ENCODE peak calls at places on chromosomes 2 and 18, in six cellular contexts. One of them, this sample, is unnamed.

GRCh38 chr2:105604938-105605337 is 139.8 kb upstream of the NCK2 start:
- DNase-seq in brain microvascular endothelial cell: no peak
- DNase-seq in NB4: no peak
- DNase-seq in dorsolateral prefrontal cortex: no peak
- DNase-seq in WERI-Rb-1: no peak
- DNase-seq in A549: no peak
- DNase-seq in this sample: no peak

GRCh38 chr2:212379103-212379502 is 159.5 kb downstream of the ERBB4 start:
- DNase-seq in brain microvascular endothelial cell: no peak
- DNase-seq in NB4: no peak
- DNase-seq in dorsolateral prefrontal cortex: no peak
- DNase-seq in WERI-Rb-1: no peak
- DNase-seq in A549: no peak
- DNase-seq in this sample: no peak

GRCh38 chr2:169087757-169088379 is 18.5 kb downstream of the DHRS9 start:
- DNase-seq in brain microvascular endothelial cell: no peak
- DNase-seq in NB4: peak
- DNase-seq in dorsolateral prefrontal cortex: no peak
- DNase-seq in WERI-Rb-1: no peak
- DNase-seq in A549: no peak
- DNase-seq in this sample: no peak

GRCh38 chr2:170276926-170277571 is 99.1 kb downstream of the MYO3B start:
- DNase-seq in brain microvascular endothelial cell: no peak
- DNase-seq in NB4: peak
- DNase-seq in dorsolateral prefrontal cortex: no peak
- DNase-seq in WERI-Rb-1: no peak
- DNase-seq in A549: no peak
- DNase-seq in this sample: no peak

GRCh38 chr2:159549234-159549633 is 67.1 kb downstream of the BAZ2B start:
- DNase-seq in brain microvascular endothelial cell: peak
- DNase-seq in NB4: peak
- DNase-seq in dorsolateral prefrontal cortex: no peak
- DNase-seq in WERI-Rb-1: no peak
- DNase-seq in A549: no peak
- DNase-seq in this sample: no peak

GRCh38 chr18:26415631-26416030 is 132.7 kb downstream of the KCTD1 start:
- DNase-seq in brain microvascular endothelial cell: no peak
- DNase-seq in NB4: no peak
- DNase-seq in dorsolateral prefrontal cortex: no peak
- DNase-seq in WERI-Rb-1: no peak
- DNase-seq in A549: no peak
- DNase-seq in this sample: no peak

GRCh38 chr2:121205321-121205942 is 79.6 kb downstream of the TFCP2L1 start:
- DNase-seq in brain microvascular endothelial cell: peak
- DNase-seq in NB4: no peak
- DNase-seq in dorsolateral prefrontal cortex: no peak
- DNase-seq in WERI-Rb-1: no peak
- DNase-seq in A549: no peak
- DNase-seq in this sample: no peak

GRCh38 chr2:39632871-39633270 is 32.8 kb upstream of the TMEM178A start:
- DNase-seq in brain microvascular endothelial cell: peak
- DNase-seq in NB4: no peak
- DNase-seq in dorsolateral prefrontal cortex: no peak
- DNase-seq in WERI-Rb-1: no peak
- DNase-seq in A549: no peak
- DNase-seq in this sample: peak

GRCh38 chr2:152427902-152428301 is 92.9 kb downstream of the FMNL2 start:
- DNase-seq in brain microvascular endothelial cell: no peak
- DNase-seq in NB4: no peak
- DNase-seq in dorsolateral prefrontal cortex: no peak
- DNase-seq in WERI-Rb-1: no peak
- DNase-seq in A549: no peak
- DNase-seq in this sample: no peak

GRCh38 chr2:16317211-16317830 is 348.3 kb downstream of the CYRIA start:
- DNase-seq in brain microvascular endothelial cell: no peak
- DNase-seq in NB4: no peak
- DNase-seq in dorsolateral prefrontal cortex: no peak
- DNase-seq in WERI-Rb-1: no peak
- DNase-seq in A549: no peak
- DNase-seq in this sample: no peak

GRCh38 chr18:40985441-40985840 is 969.6 kb upstream of the PIK3C3 start:
- DNase-seq in brain microvascular endothelial cell: no peak
- DNase-seq in NB4: no peak
- DNase-seq in dorsolateral prefrontal cortex: no peak
- DNase-seq in WERI-Rb-1: no peak
- DNase-seq in A549: no peak
- DNase-seq in this sample: no peak

GRCh38 chr2:100730290-100730868 is 89.6 kb upstream of the NPAS2 start:
- DNase-seq in brain microvascular endothelial cell: peak
- DNase-seq in NB4: peak
- DNase-seq in dorsolateral prefrontal cortex: no peak
- DNase-seq in WERI-Rb-1: peak
- DNase-seq in A549: peak
- DNase-seq in this sample: no peak

GRCh38 chr2:74834806-74835755 is 1.2 kb downstream of the HK2 start:
- DNase-seq in brain microvascular endothelial cell: no peak
- DNase-seq in NB4: peak
- DNase-seq in dorsolateral prefrontal cortex: no peak
- DNase-seq in WERI-Rb-1: peak
- DNase-seq in A549: no peak
- DNase-seq in this sample: no peak

GRCh38 chr2:140696449-140696848 is 1434.4 kb downstream of the LRP1B start:
- DNase-seq in brain microvascular endothelial cell: no peak
- DNase-seq in NB4: no peak
- DNase-seq in dorsolateral prefrontal cortex: no peak
- DNase-seq in WERI-Rb-1: peak
- DNase-seq in A549: peak
- DNase-seq in this sample: no peak

GRCh38 chr2:216949685-216950397 is 90.0 kb upstream of the TNP1 start:
- DNase-seq in brain microvascular endothelial cell: no peak
- DNase-seq in NB4: no peak
- DNase-seq in dorsolateral prefrontal cortex: no peak
- DNase-seq in WERI-Rb-1: no peak
- DNase-seq in A549: no peak
- DNase-seq in this sample: no peak

GRCh38 chr18:49630246-49630699 is 68.4 kb downstream of the LIPG start:
- DNase-seq in brain microvascular endothelial cell: no peak
- DNase-seq in NB4: peak
- DNase-seq in dorsolateral prefrontal cortex: no peak
- DNase-seq in WERI-Rb-1: no peak
- DNase-seq in A549: peak
- DNase-seq in this sample: no peak

GRCh38 chr2:238379096-238379810 is 47.5 kb upstream of the ASB1 start:
- DNase-seq in brain microvascular endothelial cell: peak
- DNase-seq in NB4: peak
- DNase-seq in dorsolateral prefrontal cortex: no peak
- DNase-seq in WERI-Rb-1: no peak
- DNase-seq in A549: no peak
- DNase-seq in this sample: no peak

GRCh38 chr2:63049291-63050185 is 1.1 kb upstream of the OTX1 start:
- DNase-seq in brain microvascular endothelial cell: no peak
- DNase-seq in NB4: peak
- DNase-seq in dorsolateral prefrontal cortex: no peak
- DNase-seq in WERI-Rb-1: peak
- DNase-seq in A549: peak
- DNase-seq in this sample: no peak

GRCh38 chr2:95271381-95271971 is 2.8 kb upstream of the PROM2 start:
- DNase-seq in brain microvascular endothelial cell: no peak
- DNase-seq in NB4: no peak
- DNase-seq in dorsolateral prefrontal cortex: no peak
- DNase-seq in WERI-Rb-1: no peak
- DNase-seq in A549: no peak
- DNase-seq in this sample: no peak

GRCh38 chr2:163610817-163611556 is 124.8 kb downstream of the FIGN start:
- DNase-seq in brain microvascular endothelial cell: no peak
- DNase-seq in NB4: peak
- DNase-seq in dorsolateral prefrontal cortex: no peak
- DNase-seq in WERI-Rb-1: peak
- DNase-seq in A549: peak
- DNase-seq in this sample: no peak

GRCh38 chr2:135797497-135798274 is 39.3 kb downstream of the LCT start:
- DNase-seq in brain microvascular endothelial cell: peak
- DNase-seq in NB4: peak
- DNase-seq in dorsolateral prefrontal cortex: no peak
- DNase-seq in WERI-Rb-1: peak
- DNase-seq in A549: peak
- DNase-seq in this sample: no peak

GRCh38 chr2:67388680-67389079 is 8.5 kb upstream of the ETAA1 start:
- DNase-seq in brain microvascular endothelial cell: no peak
- DNase-seq in NB4: no peak
- DNase-seq in dorsolateral prefrontal cortex: no peak
- DNase-seq in WERI-Rb-1: no peak
- DNase-seq in A549: no peak
- DNase-seq in this sample: no peak

GRCh38 chr2:134289225-134289624 is 35.4 kb downstream of the MGAT5 start:
- DNase-seq in brain microvascular endothelial cell: no peak
- DNase-seq in NB4: no peak
- DNase-seq in dorsolateral prefrontal cortex: no peak
- DNase-seq in WERI-Rb-1: no peak
- DNase-seq in A549: no peak
- DNase-seq in this sample: no peak

GRCh38 chr2:170881840-170882239 is 47.2 kb upstream of the GORASP2 start:
- DNase-seq in brain microvascular endothelial cell: no peak
- DNase-seq in NB4: no peak
- DNase-seq in dorsolateral prefrontal cortex: no peak
- DNase-seq in WERI-Rb-1: no peak
- DNase-seq in A549: no peak
- DNase-seq in this sample: no peak

DNA sequence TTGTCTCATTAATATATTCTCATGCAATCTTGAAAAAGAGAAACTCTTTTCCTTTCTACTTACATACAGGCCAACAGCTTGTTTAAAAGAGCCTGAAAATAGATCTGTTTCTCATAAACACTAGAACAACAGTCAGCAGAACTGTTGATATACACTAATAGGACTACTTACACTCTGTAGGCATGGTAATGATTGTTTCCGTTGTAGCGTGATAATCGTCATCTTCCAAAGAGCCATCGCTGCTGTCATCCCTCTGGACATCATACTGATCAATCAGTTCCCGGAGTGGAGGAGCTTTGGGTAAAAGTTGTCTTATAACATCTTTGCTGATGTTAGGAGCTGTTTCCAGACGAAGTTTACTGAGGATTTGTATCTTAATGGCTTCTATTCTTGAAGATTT is 476 bp downstream of the MSTN start:
- DNase-seq in brain microvascular endothelial cell: no peak
- DNase-seq in NB4: no peak
- DNase-seq in dorsolateral prefrontal cortex: no peak
- DNase-seq in WERI-Rb-1: no peak
- DNase-seq in A549: no peak
- DNase-seq in this sample: no peak
- H3K4me3 ChIP-seq in brain microvascular endothelial cell: peak
- H3K4me3 ChIP-seq in NB4: no peak
- H3K4me3 ChIP-seq in dorsolateral prefrontal cortex: peak
- H3K4me3 ChIP-seq in WERI-Rb-1: no peak
- H3K4me3 ChIP-seq in A549: no peak
- H3K4me3 ChIP-seq in this sample: no peak

DNA sequence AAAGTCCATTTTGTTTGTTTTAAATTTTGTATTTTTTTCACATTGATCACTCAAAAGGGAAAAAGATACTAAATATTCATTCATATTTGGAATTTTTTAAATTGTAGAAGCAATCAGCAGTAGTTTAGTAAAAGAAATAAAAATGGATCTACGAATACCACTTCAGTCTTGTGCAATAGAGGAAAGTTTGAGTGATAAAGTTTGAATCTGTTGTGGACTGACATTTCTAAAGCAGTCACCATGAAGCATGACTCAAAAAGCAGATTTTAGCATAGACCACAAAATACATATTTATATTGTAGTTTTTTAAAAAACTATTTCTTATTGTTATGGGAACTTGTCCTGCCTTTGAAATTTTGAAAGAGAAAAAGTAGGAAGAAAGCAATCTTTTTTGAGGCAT is 520.5 kb upstream of the ZEB2 start:
- DNase-seq in brain microvascular endothelial cell: no peak
- DNase-seq in NB4: no peak
- DNase-seq in dorsolateral prefrontal cortex: no peak
- DNase-seq in WERI-Rb-1: no peak
- DNase-seq in A549: no peak
- DNase-seq in this sample: no peak
- H3K4me3 ChIP-seq in brain microvascular endothelial cell: no peak
- H3K4me3 ChIP-seq in NB4: no peak
- H3K4me3 ChIP-seq in dorsolateral prefrontal cortex: no peak
- H3K4me3 ChIP-seq in WERI-Rb-1: no peak
- H3K4me3 ChIP-seq in A549: no peak
- H3K4me3 ChIP-seq in this sample: no peak

GRCh38 chr2:195710407-195710806 is 53.4 kb downstream of the SLC39A10 start:
- DNase-seq in brain microvascular endothelial cell: no peak
- DNase-seq in NB4: no peak
- DNase-seq in dorsolateral prefrontal cortex: no peak
- DNase-seq in WERI-Rb-1: no peak
- DNase-seq in A549: no peak
- DNase-seq in this sample: peak
- H3K4me3 ChIP-seq in brain microvascular endothelial cell: no peak
- H3K4me3 ChIP-seq in NB4: no peak
- H3K4me3 ChIP-seq in dorsolateral prefrontal cortex: no peak
- H3K4me3 ChIP-seq in WERI-Rb-1: no peak
- H3K4me3 ChIP-seq in A549: no peak
- H3K4me3 ChIP-seq in this sample: no peak

GRCh38 chr2:236997086-236997485 is 88.6 kb upstream of the COPS8 start:
- DNase-seq in brain microvascular endothelial cell: no peak
- DNase-seq in NB4: no peak
- DNase-seq in dorsolateral prefrontal cortex: no peak
- DNase-seq in WERI-Rb-1: no peak
- DNase-seq in A549: no peak
- DNase-seq in this sample: no peak

GRCh38 chr2:236994361-236994760 is 91.3 kb upstream of the COPS8 start:
- DNase-seq in brain microvascular endothelial cell: no peak
- DNase-seq in NB4: no peak
- DNase-seq in dorsolateral prefrontal cortex: no peak
- DNase-seq in WERI-Rb-1: no peak
- DNase-seq in A549: no peak
- DNase-seq in this sample: no peak

GRCh38 chr2:236998758-236999157 is 86.9 kb upstream of the COPS8 start:
- DNase-seq in brain microvascular endothelial cell: no peak
- DNase-seq in NB4: no peak
- DNase-seq in dorsolateral prefrontal cortex: no peak
- DNase-seq in WERI-Rb-1: no peak
- DNase-seq in A549: peak
- DNase-seq in this sample: no peak

GRCh38 chr2:237000481-237000880 is 85.2 kb upstream of the COPS8 start:
- DNase-seq in brain microvascular endothelial cell: no peak
- DNase-seq in NB4: no peak
- DNase-seq in dorsolateral prefrontal cortex: no peak
- DNase-seq in WERI-Rb-1: no peak
- DNase-seq in A549: no peak
- DNase-seq in this sample: no peak

GRCh38 chr2:236998250-236998649 is 87.4 kb upstream of the COPS8 start:
- DNase-seq in brain microvascular endothelial cell: no peak
- DNase-seq in NB4: no peak
- DNase-seq in dorsolateral prefrontal cortex: no peak
- DNase-seq in WERI-Rb-1: no peak
- DNase-seq in A549: peak
- DNase-seq in this sample: no peak
- H3K4me3 ChIP-seq in brain microvascular endothelial cell: no peak
- H3K4me3 ChIP-seq in NB4: no peak
- H3K4me3 ChIP-seq in dorsolateral prefrontal cortex: no peak
- H3K4me3 ChIP-seq in WERI-Rb-1: no peak
- H3K4me3 ChIP-seq in A549: no peak
- H3K4me3 ChIP-seq in this sample: no peak

This sample was measured in AG04449.